ENCODE peak calls at places on chromosomes 6 and 20, in four cellular contexts. One of them, this sample, is unnamed.

GRCh38 chr6:39088331-39088730 is 26.7 kb downstream of the SAYSD1 start:
- DNase-seq in hepatic stellate cell: peak; percentile 47
- DNase-seq in neuronal stem cell: peak; percentile 73
- DNase-seq in heart left ventricle: peak; percentile 43
- DNase-seq in this sample: no peak

GRCh38 chr6:157557541-157557940 is 176.6 kb downstream of the ZDHHC14 start:
- DNase-seq in heart left ventricle: no peak
- DNase-seq in neuronal stem cell: no peak
- DNase-seq in hepatic stellate cell: no peak
- DNase-seq in this sample: no peak

GRCh38 chr6:36594816-36595167 is 630 bp downstream of the SRSF3 start:
- DNase-seq in heart left ventricle: no peak
- DNase-seq in neuronal stem cell: no peak
- DNase-seq in hepatic stellate cell: no peak
- DNase-seq in this sample: no peak

GRCh38 chr20:62624325-62624690 is 18.0 kb upstream of the SLCO4A1 start:
- DNase-seq in hepatic stellate cell: peak; percentile 42
- DNase-seq in heart left ventricle: no peak
- DNase-seq in neuronal stem cell: no peak
- DNase-seq in this sample: no peak

GRCh38 chr6:2688416-2689064 is 62.2 kb downstream of the MYLK4 start:
- DNase-seq in hepatic stellate cell: peak; percentile 78
- DNase-seq in heart left ventricle: no peak
- DNase-seq in neuronal stem cell: no peak
- DNase-seq in this sample: no peak

GRCh38 chr6:7587631-7588100 is 2.3 kb upstream of the SNRNP48 start:
- DNase-seq in heart left ventricle: no peak
- DNase-seq in hepatic stellate cell: peak; percentile 14
- DNase-seq in neuronal stem cell: no peak
- DNase-seq in this sample: no peak

GRCh38 chr6:166949533-166950442 is 6.6 kb downstream of the RNASET2 start:
- DNase-seq in hepatic stellate cell: no peak
- DNase-seq in neuronal stem cell: no peak
- DNase-seq in heart left ventricle: no peak
- DNase-seq in this sample: no peak

GRCh38 chr20:33629979-33630378 is 32.1 kb upstream of the C20orf144 start:
- DNase-seq in heart left ventricle: no peak
- DNase-seq in neuronal stem cell: no peak
- DNase-seq in hepatic stellate cell: no peak
- DNase-seq in this sample: no peak

GRCh38 chr20:34703573-34704176 is 469 bp upstream of the TP53INP2 start:
- DNase-seq in heart left ventricle: peak; percentile 29
- DNase-seq in hepatic stellate cell: peak; percentile 43
- DNase-seq in neuronal stem cell: no peak
- DNase-seq in this sample: no peak

GRCh38 chr20:37354210-37355195 is 8.6 kb downstream of the SRC start:
- DNase-seq in neuronal stem cell: no peak
- DNase-seq in hepatic stellate cell: no peak
- DNase-seq in heart left ventricle: no peak
- DNase-seq in this sample: no peak

GRCh38 chr6:149026530-149026942 is 279.7 kb downstream of the UST start:
- DNase-seq in hepatic stellate cell: peak; percentile 70
- DNase-seq in neuronal stem cell: peak; percentile 44
- DNase-seq in heart left ventricle: no peak
- DNase-seq in this sample: no peak

GRCh38 chr20:2871555-2872303 is 1.6 kb upstream of the PTPRA start:
- DNase-seq in neuronal stem cell: no peak
- DNase-seq in heart left ventricle: no peak
- DNase-seq in hepatic stellate cell: no peak
- DNase-seq in this sample: no peak

GRCh38 chr6:34021001-34021838 is 124.7 kb downstream of the GRM4 start:
- DNase-seq in hepatic stellate cell: no peak
- DNase-seq in heart left ventricle: no peak
- DNase-seq in neuronal stem cell: no peak
- DNase-seq in this sample: no peak

GRCh38 chr20:38167851-38168760 is 3.0 kb upstream of the TGM2 start:
- DNase-seq in neuronal stem cell: no peak
- DNase-seq in hepatic stellate cell: peak; percentile 78
- DNase-seq in heart left ventricle: peak; percentile 69
- DNase-seq in this sample: no peak

GRCh38 chr20:19757973-19758887 is at the start of gene RIN2:
- DNase-seq in heart left ventricle: peak; percentile 92
- DNase-seq in neuronal stem cell: peak; percentile 92
- DNase-seq in hepatic stellate cell: peak; percentile 97
- DNase-seq in this sample: peak; percentile 40